ENCODE peak calls at places on chromosomes 4 and X, in six cellular contexts. L is posterior vena cava; T is activated CD4-positive, alpha-beta T cell treated with anti-CD3 and anti-CD28 coated beads, Interleukin-2, amount 10 ng/mL, durations not matched to agents 7 days and 5 days; B is NCI-H1436; F is ELR; R is body of pancreas. D is an unnamed sample.

GRCh38 chr4:153641532-153641931 is 42.5 kb upstream of the TLR2 start:
- DNase-seq in L (no peak), T (no peak), B (no peak), F (peak; percentile 20), R (no peak), D (no peak)

GRCh38 chr4:178339769-178340168 is 897.5 kb upstream of the AGA start:
- DNase-seq in L (no peak), T (no peak), B (no peak), F (peak; percentile 15), R (no peak), D (no peak)

GRCh38 chr4:76974150-76974549 is 24.6 kb downstream of the SEPTIN11 start:
- DNase-seq in L (no peak), T (no peak), B (no peak), F (peak; percentile 25), R (no peak), D (no peak)

GRCh38 chrX:31201503-31201902 is 129.7 kb upstream of the FTHL17 start:
- DNase-seq in L (no peak), T (no peak), B (no peak), F (peak; percentile 1), R (no peak), D (no peak)

GRCh38 chr4:2281575-2282343 is 19.9 kb upstream of the MXD4 start:
- DNase-seq in L (no peak), T (peak; percentile 86), B (no peak), F (no peak), R (no peak), D (no peak)

GRCh38 chrX:132665676-132666075 is 176.8 kb upstream of the MBNL3 start:
- DNase-seq in L (no peak), T (no peak), B (no peak), F (no peak), R (no peak), D (no peak)

GRCh38 chrX:119685225-119686066 is 7.5 kb downstream of the SEPTIN6 start:
- DNase-seq in L (no peak), T (peak; percentile 60), B (no peak), F (no peak), R (no peak), D (peak; percentile 1)

GRCh38 chr4:158090323-158090722 is 82.5 kb downstream of the GASK1B start:
- DNase-seq in L (no peak), T (no peak), B (no peak), F (no peak), R (peak; percentile 19), D (no peak)

GRCh38 chrX:46710927-46711623 is 47.8 kb downstream of the SLC9A7 start:
- DNase-seq in L (no peak), T (no peak), B (peak; percentile 8), F (no peak), R (no peak), D (no peak)

GRCh38 chrX:119134466-119134865 is 6.9 kb upstream of the KIAA1210 start:
- DNase-seq in L (no peak), T (no peak), B (no peak), F (no peak), R (no peak), D (no peak)

GRCh38 chr4:3515646-3516045 is 16.6 kb downstream of the LRPAP1 start:
- DNase-seq in L (no peak), T (no peak), B (no peak), F (no peak), R (no peak), D (no peak)

GRCh38 chrX:100980608-100981497 is 11.3 kb downstream of the ARL13A start:
- DNase-seq in L (no peak), T (no peak), B (no peak), F (peak; percentile 84), R (peak; percentile 28), D (no peak)

GRCh38 chr4:133162941-133163340 is 13.8 kb downstream of the PCDH10 start:
- DNase-seq in L (no peak), T (no peak), B (no peak), F (no peak), R (no peak), D (no peak)

GRCh38 chr4:16439003-16439402 is 212.7 kb upstream of the TAPT1 start:
- DNase-seq in L (no peak), T (no peak), B (no peak), F (peak; percentile 9), R (no peak), D (no peak)

GRCh38 chr4:102692474-102692873 is 68.3 kb downstream of the MANBA start:
- DNase-seq in L (no peak), T (no peak), B (no peak), F (no peak), R (no peak), D (no peak)

GRCh38 chrX:281166-281999 is at the start of gene PLCXD1:
- DNase-seq in L (peak; percentile 52), T (peak; percentile 57), B (no peak), F (no peak), R (peak; percentile 28), D (no peak)

GRCh38 chrX:37314526-37314925 is 34.6 kb upstream of the PRRG1 start:
- DNase-seq in L (no peak), T (no peak), B (no peak), F (no peak), R (no peak), D (no peak)

GRCh38 chr4:57655342-57655741 is 545.2 kb upstream of the IGFBP7 start:
- DNase-seq in L (no peak), T (no peak), B (no peak), F (no peak), R (no peak), D (no peak)

GRCh38 chr4:114281561-114281960 is 302.1 kb upstream of the ARSJ start:
- DNase-seq in L (no peak), T (no peak), B (no peak), F (peak; percentile 38), R (no peak), D (no peak)

GRCh38 chr4:185931986-185932385 is 120.0 kb upstream of the SORBS2 start:
- DNase-seq in L (no peak), T (no peak), B (no peak), F (no peak), R (no peak), D (no peak)

GRCh38 chrX:40581333-40581910 is 652 bp downstream of the ATP6AP2 start:
- DNase-seq in L (no peak), T (peak; percentile 16), B (no peak), F (peak; percentile 48), R (no peak), D (no peak)

GRCh38 chrX:14776901-14777300 is 96.0 kb downstream of the FANCB start:
- DNase-seq in L (no peak), T (no peak), B (no peak), F (no peak), R (no peak), D (no peak)

GRCh38 chr4:138202686-138203085 is 39.5 kb downstream of the SLC7A11 start:
- DNase-seq in L (no peak), T (no peak), B (no peak), F (no peak), R (no peak), D (no peak)

GRCh38 chrX:23317799-23318724 is 16.6 kb upstream of the PTCHD1 start:
- DNase-seq in L (no peak), T (peak; percentile 15), B (no peak), F (peak; percentile 21), R (no peak), D (no peak)

GRCh38 chr4:148831945-148832344 is 389.7 kb upstream of the NR3C2 start:
- DNase-seq in L (no peak), T (no peak), B (no peak), F (peak; percentile 91), R (no peak), D (no peak)

GRCh38 chrX:104195489-104196084 is 29.3 kb downstream of the FAM199X start:
- DNase-seq in L (no peak), T (peak; percentile 12), B (no peak), F (peak; percentile 51), R (no peak), D (no peak)

GRCh38 chrX:67543818-67544217 is at the start of gene AR:
- DNase-seq in L (peak; percentile 89), T (no peak), B (no peak), F (peak; percentile 69), R (peak; percentile 49), D (no peak)

GRCh38 chrX:41014776-41015175 is 70.5 kb upstream of the USP9X start:
- DNase-seq in L (no peak), T (no peak), B (no peak), F (peak; percentile 86), R (no peak), D (no peak)

GRCh38 chr4:162116085-162116784 is 47.6 kb downstream of the FSTL5 start:
- DNase-seq in L (no peak), T (no peak), B (no peak), F (no peak), R (no peak), D (no peak)

GRCh38 chr4:2830632-2831610 is 12.7 kb upstream of the ADD1 start:
- DNase-seq in L (peak; percentile 67), T (no peak), B (no peak), F (no peak), R (peak; percentile 8), D (no peak)

GRCh38 chrX:153646620-153647373 is at the start of gene DUSP9:
- DNase-seq in L (peak; percentile 78), T (no peak), B (no peak), F (peak; percentile 60), R (peak; percentile 39), D (no peak)

D was measured in anterior cingulate cortex.